ENCODE peak calls at places on chromosome 14, in five cellular contexts. One of them, this sample, is unnamed. For H3K36me3 and H3K27me3, the result is how much of the 10 kb centered on the place peaks cover.

GRCh38 chr14:89958966-89959365 is 3.2 kb downstream of the TDP1 start:
- DNase-seq in endodermal cell: no peak
- DNase-seq in body of pancreas: no peak
- DNase-seq in PC-3: no peak
- DNase-seq in heart left ventricle: no peak
- DNase-seq in this sample: no peak

GRCh38 chr14:34043627-34044372 is 92.9 kb upstream of the EGLN3 start:
- DNase-seq in body of pancreas: no peak
- DNase-seq in heart left ventricle: no peak
- DNase-seq in PC-3: peak
- DNase-seq in endodermal cell: peak
- DNase-seq in this sample: no peak

GRCh38 chr14:33057585-33057984 is 118.9 kb downstream of the NPAS3 start:
- DNase-seq in endodermal cell: no peak
- DNase-seq in heart left ventricle: no peak
- DNase-seq in PC-3: peak
- DNase-seq in body of pancreas: no peak
- DNase-seq in this sample: no peak

GRCh38 chr14:94128216-94128839 is 1.1 kb downstream of the IFI27L2 start:
- DNase-seq in PC-3: no peak
- DNase-seq in body of pancreas: no peak
- DNase-seq in endodermal cell: peak
- DNase-seq in heart left ventricle: no peak
- DNase-seq in this sample: peak

GRCh38 chr14:37600880-37601741 is 5.7 kb downstream of the TTC6 start:
- DNase-seq in PC-3: peak
- DNase-seq in endodermal cell: no peak
- DNase-seq in heart left ventricle: no peak
- DNase-seq in body of pancreas: no peak
- DNase-seq in this sample: no peak

GRCh38 chr14:104678346-104678745 is 11.1 kb upstream of the INF2 start:
- DNase-seq in body of pancreas: no peak
- DNase-seq in endodermal cell: peak
- DNase-seq in PC-3: no peak
- DNase-seq in heart left ventricle: peak
- DNase-seq in this sample: peak

GRCh38 chr14:95463173-95463901 is 53.1 kb downstream of the SYNE3 start:
- DNase-seq in endodermal cell: no peak
- DNase-seq in PC-3: no peak
- DNase-seq in body of pancreas: no peak
- DNase-seq in heart left ventricle: no peak
- DNase-seq in this sample: no peak

GRCh38 chr14:95326987-95327386 is 7.3 kb upstream of the CLMN start:
- DNase-seq in endodermal cell: no peak
- DNase-seq in PC-3: no peak
- DNase-seq in heart left ventricle: no peak
- DNase-seq in body of pancreas: no peak
- DNase-seq in this sample: no peak

GRCh38 chr14:101972126-101972785 is 7.9 kb downstream of the DYNC1H1 start:
- DNase-seq in heart left ventricle: peak
- DNase-seq in body of pancreas: peak
- DNase-seq in endodermal cell: peak
- DNase-seq in PC-3: peak
- DNase-seq in this sample: no peak

GRCh38 chr14:22653012-22653621 is 9.0 kb upstream of the OR6J1 start:
- DNase-seq in body of pancreas: peak
- DNase-seq in heart left ventricle: no peak
- DNase-seq in PC-3: peak
- DNase-seq in endodermal cell: peak
- DNase-seq in this sample: peak

GRCh38 chr14:101707285-101707842 is 54.1 kb upstream of the PPP2R5C start:
- DNase-seq in PC-3: peak
- DNase-seq in heart left ventricle: no peak
- DNase-seq in endodermal cell: peak
- DNase-seq in body of pancreas: peak
- DNase-seq in this sample: peak

GRCh38 chr14:92973265-92973797 is 50.4 kb downstream of the CHGA start:
- DNase-seq in endodermal cell: peak
- DNase-seq in heart left ventricle: peak
- DNase-seq in body of pancreas: peak
- DNase-seq in PC-3: peak
- DNase-seq in this sample: peak

GRCh38 chr14:24307575-24308341 is at the start of gene CIDEB:
- DNase-seq in heart left ventricle: no peak
- DNase-seq in PC-3: peak
- DNase-seq in endodermal cell: peak
- DNase-seq in body of pancreas: peak
- DNase-seq in this sample: peak

GRCh38 chr14:24299255-24300191 is at the start of the genes DHRS1 and NOP9:
- DNase-seq in endodermal cell: peak
- DNase-seq in body of pancreas: peak
- DNase-seq in heart left ventricle: peak
- DNase-seq in PC-3: peak
- DNase-seq in this sample: peak

GRCh38 chr14:24307156-24307574 is 612 bp downstream of the CIDEB start:
- DNase-seq in endodermal cell: no peak
- DNase-seq in heart left ventricle: no peak
- DNase-seq in PC-3: no peak
- DNase-seq in body of pancreas: no peak
- DNase-seq in this sample: no peak

GRCh38 chr14:24300326-24300980 is 803 bp downstream of the NOP9 start:
- DNase-seq in endodermal cell: no peak
- DNase-seq in PC-3: no peak
- DNase-seq in heart left ventricle: no peak
- DNase-seq in body of pancreas: no peak
- DNase-seq in this sample: no peak

DNA sequence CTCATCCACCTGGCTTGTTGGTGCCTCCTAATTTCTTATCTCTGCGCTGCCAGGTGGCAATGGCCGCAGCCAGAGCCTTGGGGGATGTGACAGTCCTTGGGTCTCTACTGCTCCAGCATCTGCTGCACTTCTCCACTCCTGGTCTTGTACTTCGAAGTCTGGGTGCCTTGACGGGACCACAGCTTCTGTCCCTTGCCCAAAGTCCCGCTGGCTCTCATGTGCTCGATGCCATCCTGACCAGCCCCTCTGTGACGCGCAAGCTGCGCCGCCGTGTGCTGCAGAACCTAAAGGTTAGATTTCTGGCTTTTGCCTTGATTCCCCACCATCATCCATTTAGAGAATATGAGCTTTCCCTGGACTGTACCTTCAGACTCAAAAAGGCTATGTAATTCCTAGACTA is 3.8 kb downstream of the CIDEB start:
- DNase-seq in PC-3: no peak
- DNase-seq in heart left ventricle: no peak
- DNase-seq in endodermal cell: no peak
- DNase-seq in body of pancreas: no peak
- DNase-seq in this sample: no peak
- H3K36me3 ChIP-seq in PC-3: half or more
- H3K36me3 ChIP-seq in heart left ventricle: under half
- H3K36me3 ChIP-seq in endodermal cell: half or more
- H3K36me3 ChIP-seq in body of pancreas: under half
- H3K36me3 ChIP-seq in this sample: under half

DNA sequence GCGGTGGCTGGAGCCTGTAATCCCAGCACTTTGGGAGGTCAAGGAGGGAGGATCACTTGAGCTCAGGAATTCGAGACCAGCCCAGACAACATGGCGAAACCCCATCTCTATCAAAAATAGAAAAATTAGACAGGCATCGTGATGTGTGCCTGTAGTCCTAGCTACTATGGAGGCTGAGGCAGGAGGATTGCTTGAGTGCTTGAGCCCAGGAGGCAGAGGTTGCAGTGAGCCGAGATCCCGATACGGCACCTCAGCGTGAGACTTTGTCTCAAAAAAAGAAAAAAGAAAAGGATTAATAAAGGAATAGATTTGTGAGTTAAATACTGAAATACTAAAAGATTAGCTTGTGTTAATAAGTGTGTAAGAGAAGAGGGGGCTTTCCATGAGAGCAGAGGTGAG is 29.4 kb downstream of the RPGRIP1 start:
- DNase-seq in heart left ventricle: no peak
- DNase-seq in PC-3: no peak
- DNase-seq in body of pancreas: no peak
- DNase-seq in endodermal cell: no peak
- DNase-seq in this sample: no peak
- H3K4me3 ChIP-seq in heart left ventricle: no peak
- H3K4me3 ChIP-seq in PC-3: no peak
- H3K4me3 ChIP-seq in body of pancreas: no peak
- H3K4me3 ChIP-seq in endodermal cell: peak
- H3K4me3 ChIP-seq in this sample: no peak

DNA sequence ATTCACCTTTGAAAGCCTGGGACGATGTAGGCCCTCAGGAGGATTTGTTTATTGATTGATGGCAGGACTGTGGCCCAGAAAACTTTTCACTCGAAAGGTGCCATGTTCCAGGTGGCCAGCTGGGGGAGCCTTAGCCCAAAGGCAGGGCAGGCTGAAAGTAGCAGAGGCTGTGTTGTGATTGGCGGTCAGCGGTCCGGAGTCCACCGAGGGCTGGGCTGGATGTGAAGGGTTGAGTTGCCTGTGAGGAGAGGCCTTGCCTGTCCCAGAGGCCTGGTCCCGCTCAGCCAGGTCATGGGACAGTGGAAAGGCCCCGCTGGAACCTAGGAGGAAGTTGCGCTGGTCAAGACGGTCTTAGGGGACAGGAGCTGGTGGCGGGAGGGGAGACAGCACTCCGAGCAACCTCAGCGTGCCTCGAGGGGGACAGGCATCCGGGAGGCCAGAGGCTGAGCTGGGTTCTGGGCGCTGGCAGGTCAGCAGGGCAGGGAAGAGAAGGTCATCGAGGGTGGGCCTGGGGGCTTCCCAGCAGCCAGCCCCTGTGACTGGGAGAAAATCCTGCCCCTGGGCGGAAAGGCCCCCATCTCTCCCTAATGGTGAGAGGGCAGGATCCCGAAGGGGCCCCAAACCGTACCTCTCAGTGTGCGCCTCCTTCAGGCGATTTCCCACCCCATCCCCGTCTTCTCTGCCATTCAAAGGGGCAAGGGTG is 26.3 kb downstream of the CMA1 start:
- DNase-seq in PC-3: peak
- DNase-seq in body of pancreas: peak
- DNase-seq in heart left ventricle: no peak
- DNase-seq in endodermal cell: peak
- DNase-seq in this sample: peak
- H3K27me3 ChIP-seq in PC-3: under half
- H3K27me3 ChIP-seq in body of pancreas: under half
- H3K27me3 ChIP-seq in heart left ventricle: under half
- H3K27me3 ChIP-seq in endodermal cell: under half
- H3K27me3 ChIP-seq in this sample: under half

DNA sequence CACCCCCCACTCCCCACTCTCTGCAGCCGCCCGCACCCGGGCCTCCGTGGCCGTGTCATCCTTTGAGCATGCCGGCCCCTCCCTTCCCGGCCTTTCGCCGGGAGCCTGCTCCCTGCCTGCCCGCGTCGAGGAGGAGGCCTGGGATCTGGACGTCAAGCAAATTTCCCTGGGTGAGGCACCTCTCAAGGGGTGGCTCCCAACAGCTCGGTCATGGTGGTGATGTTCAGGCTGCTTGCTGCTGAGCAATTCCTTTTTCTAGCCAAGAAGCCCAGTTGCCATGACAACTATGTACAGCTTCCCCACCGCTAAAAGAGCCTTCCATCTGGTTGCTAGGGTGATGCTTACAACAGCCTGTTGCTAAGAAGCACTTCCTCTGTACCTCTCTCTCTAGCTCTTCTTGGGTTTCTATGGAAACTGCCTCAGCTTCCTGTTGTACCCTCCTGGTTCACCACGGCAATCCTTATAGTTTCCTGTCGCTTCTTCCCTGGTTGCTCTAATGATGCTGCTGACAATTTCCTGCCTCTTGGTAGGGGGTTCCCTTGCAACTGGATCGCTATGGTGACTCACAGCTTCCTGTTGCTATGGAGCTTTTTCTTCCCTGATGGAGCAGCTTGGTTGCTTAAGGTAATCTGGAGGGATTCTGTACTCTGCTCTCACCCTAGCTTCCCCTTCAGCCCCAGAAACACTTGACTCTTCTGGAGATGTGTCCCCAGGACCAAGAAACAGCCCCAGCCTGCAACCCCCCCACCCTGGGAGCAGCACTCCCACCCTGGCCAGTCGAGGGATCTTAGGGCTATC is 11.0 kb downstream of the ZNF219 start:
- DNase-seq in heart left ventricle: peak
- DNase-seq in endodermal cell: peak
- DNase-seq in PC-3: peak
- DNase-seq in body of pancreas: no peak
- DNase-seq in this sample: peak
- H3K36me3 ChIP-seq in heart left ventricle: under half
- H3K36me3 ChIP-seq in endodermal cell: half or more
- H3K36me3 ChIP-seq in PC-3: under half
- H3K36me3 ChIP-seq in body of pancreas: under half
- H3K36me3 ChIP-seq in this sample: under half

This sample was measured in H7.